ENCODE peak calls at places on chromosomes 1 and 21, in seven cellular contexts. T is left colon, G is fibroblast of lung, A is astrocyte of the spinal cord, E is cerebellar nuclear complex, B is HTR-8/SVneo, R is mucosa of descending colon. W is an unnamed sample.
A peak's percentile ranks its signal among the peaks of the same experiment; 100 is the strongest.

GRCh38 chr1:27258598-27258997 is 24.2 kb downstream of the WDTC1 start:
- DNase-seq in T (no peak), G (no peak), A (no peak), E (no peak), B (no peak), R (no peak), W (no peak)

GRCh38 chr1:8027748-8028631 is 1.9 kb upstream of the ERRFI1 start:
- DNase-seq in T (no peak), G (peak; percentile 92), A (peak; percentile 77), E (no peak), B (no peak), R (no peak), W (no peak)

GRCh38 chr1:171563675-171564074 is 58.4 kb upstream of the MYOCOS start:
- DNase-seq in T (no peak), G (peak; percentile 84), A (peak; percentile 18), E (no peak), B (no peak), R (no peak), W (no peak)

GRCh38 chr21:36627242-36627641 is 71.7 kb upstream of the SIM2 start:
- DNase-seq in T (no peak), G (peak; percentile 95), A (peak; percentile 76), E (no peak), B (no peak), R (no peak), W (no peak)

GRCh38 chr1:19648689-19649088 is 4.6 kb downstream of the NBL1 start:
- DNase-seq in T (peak; percentile 91), G (peak; percentile 19), A (no peak), E (no peak), B (no peak), R (peak; percentile 91), W (no peak)

GRCh38 chr1:111045033-111045722 is 81.5 kb upstream of the LRIF1 start:
- DNase-seq in T (no peak), G (no peak), A (no peak), E (no peak), B (no peak), R (no peak), W (no peak)

GRCh38 chr1:183730107-183730724 is 74.7 kb upstream of the RGL1 start:
- DNase-seq in T (no peak), G (no peak), A (no peak), E (no peak), B (no peak), R (no peak), W (no peak)

GRCh38 chr1:73839922-73840321 is 358.1 kb downstream of the LRRIQ3 start:
- DNase-seq in T (peak; percentile 9), G (peak; percentile 1), A (peak; percentile 4), E (no peak), B (no peak), R (no peak), W (no peak)

GRCh38 chr1:25568834-25569598 is 25.6 kb downstream of the LDLRAP1 start:
- DNase-seq in T (no peak), G (peak; percentile 89), A (peak; percentile 93), E (no peak), B (peak; percentile 85), R (no peak), W (peak; percentile 26)

GRCh38 chr1:91501527-91501859 is 842 bp downstream of the CDC7 start:
- DNase-seq in T (no peak), G (peak; percentile 58), A (peak; percentile 64), E (peak; percentile 59), B (peak; percentile 11), R (no peak), W (no peak)

GRCh38 chr1:16018749-16019515 is 1.1 kb upstream of the HSPB7 start:
- DNase-seq in T (no peak), G (no peak), A (no peak), E (no peak), B (no peak), R (no peak), W (no peak)

GRCh38 chr1:109241344-109241743 is 8.0 kb upstream of the CELSR2 start:
- DNase-seq in T (no peak), G (no peak), A (no peak), E (no peak), B (no peak), R (no peak), W (no peak)

GRCh38 chr1:223748773-223749733 is 36.7 kb downstream of the CAPN2 start:
- DNase-seq in T (peak; percentile 73), G (peak; percentile 46), A (peak; percentile 72), E (no peak), B (no peak), R (peak; percentile 80), W (no peak)

GRCh38 chr1:54174106-54174505 is 21.3 kb upstream of the CDCP2 start:
- DNase-seq in T (no peak), G (no peak), A (no peak), E (no peak), B (no peak), R (no peak), W (no peak)

W was measured in GOT3.